ENCODE peak calls at places on chromosomes 2 and 18, in five cellular contexts. Q is tibial artery; P is psoas muscle; C is effector memory CD4-positive, alpha-beta T cell; U is mucosa of descending colon. I is an unnamed sample.

GRCh38 chr2:191938779-191939178 is 91.9 kb upstream of the CAVIN2 start:
- DNase-seq in P (no peak), Q (no peak), C (no peak), U (no peak), I (no peak)

GRCh38 chr2:5991305-5991968 is 299.3 kb downstream of the SOX11 start:
- DNase-seq in C (no peak), P (no peak), U (no peak), Q (no peak), I (no peak)

GRCh38 chr2:126704434-126705165 is 48.6 kb downstream of the GYPC start:
- DNase-seq in P (no peak), C (no peak), U (no peak), Q (no peak), I (no peak)

GRCh38 chr2:42063383-42064171 is 15.8 kb downstream of the PKDCC start:
- DNase-seq in Q (no peak), P (no peak), U (no peak), C (no peak), I (no peak)

GRCh38 chr18:23835506-23835905 is 146.3 kb downstream of the LAMA3 start:
- DNase-seq in U (no peak), P (no peak), C (no peak), Q (no peak), I (no peak)

GRCh38 chr2:74502720-74503505 is 3.5 kb upstream of the LBX2 start:
- DNase-seq in C (no peak), U (peak; percentile 91), P (peak; percentile 90), Q (peak; percentile 88), I (peak; percentile 87)

GRCh38 chr2:112092286-112093041 is 37.4 kb downstream of the TMEM87B start:
- DNase-seq in C (no peak), Q (no peak), U (no peak), P (no peak), I (no peak)

GRCh38 chr18:37107748-37108522 is 279.0 kb downstream of the KIAA1328 start:
- DNase-seq in P (no peak), Q (no peak), U (no peak), C (no peak), I (no peak)

GRCh38 chr2:179932786-179933185 is 71.4 kb upstream of the ZNF385B start:
- DNase-seq in Q (peak; percentile 65), U (no peak), C (no peak), P (no peak), I (peak; percentile 61)

GRCh38 chr18:6414723-6415362 is at the start of gene L3MBTL4:
- DNase-seq in P (peak; percentile 51), Q (no peak), U (peak; percentile 78), C (no peak), I (peak; percentile 74)

GRCh38 chr18:79576686-79577351 is 102.8 kb upstream of the CTDP1 start:
- DNase-seq in Q (peak; percentile 70), U (peak; percentile 44), C (no peak), P (peak; percentile 65), I (peak; percentile 56)

DNA sequence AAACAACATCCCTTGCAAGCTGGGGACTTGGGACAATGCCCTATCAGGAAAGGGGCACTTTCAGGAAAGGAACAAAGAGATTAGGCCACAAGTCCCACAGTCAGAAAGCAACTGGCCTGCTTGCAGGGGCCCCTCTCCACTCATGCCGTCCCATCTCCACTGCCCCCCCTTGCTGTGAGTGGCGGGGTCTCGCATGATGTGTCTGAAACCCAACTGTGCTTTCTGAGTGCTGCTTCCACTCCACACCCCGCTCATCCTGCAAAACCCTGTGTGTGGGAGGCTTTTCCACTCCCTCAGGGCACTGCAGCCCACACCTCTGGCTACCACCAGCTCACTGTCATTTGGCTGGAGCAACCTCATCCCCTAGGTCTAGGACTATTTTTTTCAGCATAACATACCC is 7.9 kb downstream of the HS6ST1 start:
- DNase-seq in U (peak; percentile 18), Q (peak; percentile 60), P (peak; percentile 45), C (no peak), I (peak; percentile 18)
- H3K4me1 ChIP-seq in U (peaks cover 20% of the 10 kb centered on the region), Q (peaks cover 76% of the 10 kb centered on the region), P (peaks cover 81% of the 10 kb centered on the region), C (peaks cover 2% of the 10 kb centered on the region), I (peaks cover 79% of the 10 kb centered on the region)

GRCh38 chr2:12697617-12698016 is 19.1 kb upstream of the TRIB2 start:
- DNase-seq in P (no peak), C (no peak), Q (no peak), U (no peak), I (no peak)

GRCh38 chr2:12693509-12693908 is 23.2 kb upstream of the TRIB2 start:
- DNase-seq in P (no peak), Q (no peak), U (no peak), C (no peak), I (no peak)

GRCh38 chr2:12700989-12701388 is 15.7 kb upstream of the TRIB2 start:
- DNase-seq in Q (no peak), U (no peak), P (no peak), C (no peak), I (no peak)

DNA sequence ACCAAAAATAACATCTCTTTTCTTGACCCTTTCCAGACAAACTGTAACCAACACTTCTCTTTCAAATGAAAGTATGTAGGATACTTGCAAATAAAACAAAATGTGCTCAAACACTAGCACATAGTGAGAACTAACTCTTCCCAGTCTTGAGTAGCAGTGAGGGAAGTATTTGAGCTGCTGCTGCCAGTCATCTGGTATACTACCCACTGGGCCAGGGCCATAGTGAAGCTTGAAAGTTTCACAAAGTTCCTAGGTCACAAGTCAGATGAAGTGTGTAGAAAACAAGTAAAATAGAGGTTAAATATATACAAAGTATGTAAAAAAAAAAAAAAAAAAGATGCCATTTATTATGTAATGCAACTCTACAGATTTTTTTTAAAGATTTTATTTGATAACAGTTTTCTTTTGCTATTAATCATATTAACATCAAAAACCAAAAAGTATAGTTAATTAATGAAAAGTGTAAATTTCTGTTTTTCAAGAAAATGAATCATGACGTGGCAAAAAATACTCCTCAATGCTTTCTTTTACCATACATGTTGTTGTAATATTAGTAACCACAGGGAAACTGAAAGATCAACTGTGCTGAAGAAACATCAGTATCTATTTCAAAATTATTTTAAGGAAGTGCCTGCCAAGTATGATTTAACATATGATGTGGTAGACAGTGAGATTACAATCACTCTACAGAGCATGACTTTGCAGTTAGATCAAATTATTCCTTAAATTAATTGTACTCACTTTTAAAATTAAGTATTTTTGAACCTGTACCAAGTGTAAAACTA is 21.6 kb upstream of the TRIB2 start:
- DNase-seq in Q (no peak), P (no peak), C (no peak), U (no peak), I (no peak)
- H3K4me1 ChIP-seq in Q (no peaks in the 10 kb centered on the region), P (no peaks in the 10 kb centered on the region), C (no peaks in the 10 kb centered on the region), U (no peaks in the 10 kb centered on the region), I (no peaks in the 10 kb centered on the region)

GRCh38 chr2:8549942-8550341 is 131.9 kb upstream of the ID2 start:
- DNase-seq in C (no peak), U (no peak), Q (no peak), P (no peak), I (no peak)
- H3K4me1 ChIP-seq in C (peaks cover 8% of the 10 kb centered on the region), U (peaks cover 6% of the 10 kb centered on the region), Q (no peaks in the 10 kb centered on the region), P (no peaks in the 10 kb centered on the region), I (peaks cover 13% of the 10 kb centered on the region)

GRCh38 chr2:120939595-120940318 is 204.1 kb downstream of the GLI2 start:
- DNase-seq in P (no peak), Q (no peak), U (no peak), C (no peak), I (no peak)
- H3K4me1 ChIP-seq in P (peaks cover 51% of the 10 kb centered on the region), Q (peaks cover 58% of the 10 kb centered on the region), U (peaks cover 20% of the 10 kb centered on the region), C (no peaks in the 10 kb centered on the region), I (peaks cover 38% of the 10 kb centered on the region)

DNA sequence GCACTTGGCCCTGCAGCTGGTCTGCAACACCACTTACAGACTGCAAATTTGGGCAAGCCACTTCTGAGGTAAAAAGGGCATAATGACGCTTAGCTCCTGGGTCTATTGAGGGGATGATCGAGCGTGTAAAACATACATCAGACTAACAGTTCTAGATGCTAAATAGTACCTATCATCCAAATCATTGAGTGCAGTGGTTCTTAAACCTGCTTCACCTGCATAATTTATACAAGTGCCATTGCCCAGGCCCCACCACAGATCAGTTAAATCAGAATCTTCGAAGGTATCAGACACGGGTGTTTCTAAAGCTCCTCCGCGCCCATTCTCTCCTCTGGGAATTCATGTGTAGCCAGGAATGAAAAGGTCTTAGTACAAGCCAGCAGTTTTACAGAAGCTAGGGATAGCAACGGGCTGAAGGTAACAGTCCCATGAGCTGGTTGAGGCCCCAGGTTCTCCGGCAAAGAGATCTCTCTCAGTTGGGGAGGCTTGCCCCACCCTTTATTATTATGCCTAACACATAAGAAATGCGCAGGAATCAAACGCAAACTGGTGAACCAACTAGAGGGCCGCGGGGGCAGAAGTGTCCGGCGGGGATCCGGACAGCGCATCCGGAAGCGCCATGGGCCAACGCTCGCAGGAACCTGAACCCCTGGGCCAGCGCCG is 699 bp upstream of the RNF181 start:
- DNase-seq in P (peak; percentile 23), Q (no peak), U (peak; percentile 10), C (no peak), I (no peak)
- H3K4me1 ChIP-seq in P (peaks cover 53% of the 10 kb centered on the region), Q (peaks cover 60% of the 10 kb centered on the region), U (peaks cover 16% of the 10 kb centered on the region), C (peaks cover 13% of the 10 kb centered on the region), I (peaks cover 67% of the 10 kb centered on the region)

GRCh38 chr2:55934337-55934736 is 10.8 kb upstream of the EFEMP1 start:
- DNase-seq in Q (no peak), C (no peak), P (no peak), U (no peak), I (no peak)
- H3K4me1 ChIP-seq in Q (no peaks in the 10 kb centered on the region), C (no peaks in the 10 kb centered on the region), P (no peaks in the 10 kb centered on the region), U (no peaks in the 10 kb centered on the region), I (no peaks in the 10 kb centered on the region)

GRCh38 chr2:225028572-225028971 is 13.7 kb downstream of the DOCK10 start:
- DNase-seq in C (no peak), P (no peak), U (no peak), Q (no peak), I (no peak)
- H3K4me1 ChIP-seq in C (peaks cover 37% of the 10 kb centered on the region), P (no peaks in the 10 kb centered on the region), U (peaks cover 10% of the 10 kb centered on the region), Q (no peaks in the 10 kb centered on the region), I (peaks cover 15% of the 10 kb centered on the region)

GRCh38 chr2:20647764-20648164 is 3.1 kb downstream of the HS1BP3 start:
- DNase-seq in C (no peak), U (no peak), P (peak; percentile 36), Q (no peak), I (no peak)

GRCh38 chr2:20646446-20646845 is 4.5 kb downstream of the HS1BP3 start:
- DNase-seq in P (peak; percentile 44), C (no peak), Q (no peak), U (no peak), I (no peak)

GRCh38 chr2:20648207-20648606 is 2.7 kb downstream of the HS1BP3 start:
- DNase-seq in C (no peak), Q (no peak), P (peak; percentile 17), U (peak; percentile 16), I (peak; percentile 23)

GRCh38 chr2:20645761-20646160 is 5.1 kb downstream of the HS1BP3 start:
- DNase-seq in Q (no peak), C (no peak), U (no peak), P (peak; percentile 45), I (no peak)

GRCh38 chr2:20647211-20647610 is 3.7 kb downstream of the HS1BP3 start:
- DNase-seq in Q (no peak), P (no peak), C (no peak), U (no peak), I (no peak)
- H3K4me1 ChIP-seq in Q (peaks cover 50% of the 10 kb centered on the region), P (peaks cover 9% of the 10 kb centered on the region), C (peaks cover 19% of the 10 kb centered on the region), U (peaks cover 19% of the 10 kb centered on the region), I (peaks cover 42% of the 10 kb centered on the region)

DNA sequence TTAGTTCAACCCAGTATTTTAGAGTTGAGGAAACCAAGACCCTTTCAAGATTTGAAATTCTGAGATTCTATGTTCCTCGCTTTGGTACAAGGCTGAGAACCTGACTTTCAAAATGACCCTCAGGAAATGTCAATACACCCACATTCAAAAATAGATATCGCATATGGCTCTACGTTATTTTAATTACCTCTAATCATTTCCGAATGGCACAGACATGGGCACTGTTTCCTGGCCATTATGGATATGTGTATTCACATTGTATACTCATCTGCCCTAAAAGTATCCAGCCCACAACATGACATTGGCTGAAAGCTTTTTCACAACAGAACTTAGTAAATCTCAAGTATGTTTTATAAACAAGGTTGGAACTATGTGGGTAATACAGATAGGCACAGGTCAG is 6.7 kb downstream of the KLF7 start:
- DNase-seq in Q (no peak), C (no peak), P (no peak), U (no peak), I (no peak)
- H3K4me1 ChIP-seq in Q (peaks cover 74% of the 10 kb centered on the region), C (peaks cover 22% of the 10 kb centered on the region), P (peaks cover 39% of the 10 kb centered on the region), U (peaks cover 3% of the 10 kb centered on the region), I (peaks cover 88% of the 10 kb centered on the region)